ENCODE peak calls at places on chromosomes 1 and 21, in six cellular contexts. X is mesendoderm, D is IMR-90, W is mesenchymal stem cell, C is neuronal stem cell, I is H1. N is an unnamed sample.

GRCh38 chr21:45528981-45529784 is 13.1 kb downstream of the SLC19A1 start:
- DNase-seq in X (no peak), W (no peak), D (no peak), I (peak; percentile 48), C (no peak), N (no peak)

GRCh38 chr1:181737056-181737455 is 253.7 kb downstream of the CACNA1E start:
- DNase-seq in C (no peak), D (no peak), W (no peak), X (peak; percentile 47), I (no peak), N (no peak)

GRCh38 chr1:154221815-154222081 is 993 bp downstream of the UBAP2L start:
- DNase-seq in W (peak; percentile 95), I (no peak), C (no peak), D (peak; percentile 87), X (peak; percentile 23), N (no peak)

GRCh38 chr1:205914730-205915129 is 28.5 kb downstream of the SLC26A9 start:
- DNase-seq in D (no peak), C (no peak), X (no peak), W (no peak), I (peak; percentile 8), N (no peak)

GRCh38 chr1:20593766-20594165 is 4.9 kb downstream of the CDA start:
- DNase-seq in D (no peak), C (no peak), X (no peak), I (no peak), W (no peak), N (no peak)

GRCh38 chr1:60746278-60746761 is 336.0 kb upstream of the NFIA start:
- DNase-seq in C (no peak), X (no peak), W (no peak), D (no peak), I (no peak), N (no peak)

GRCh38 chr1:231630558-231631205 is 4.1 kb downstream of the DISC1 start:
- DNase-seq in W (peak; percentile 43), X (no peak), C (no peak), D (peak; percentile 77), I (no peak), N (peak; percentile 30)

GRCh38 chr21:45340515-45340914 is 52.8 kb upstream of the POFUT2 start:
- DNase-seq in W (no peak), X (no peak), C (no peak), I (no peak), D (no peak), N (no peak)

GRCh38 chr1:38152351-38153082 is 105.9 kb upstream of the POU3F1 start:
- DNase-seq in D (no peak), W (no peak), I (no peak), C (no peak), X (no peak), N (no peak)

GRCh38 chr1:19613075-19613748 is 30.9 kb upstream of the NBL1 start:
- DNase-seq in X (no peak), C (no peak), W (no peak), I (no peak), D (no peak), N (no peak)

GRCh38 chr1:192002063-192002462 is 156.2 kb upstream of the RGS18 start:
- DNase-seq in X (peak; percentile 5), W (no peak), D (no peak), I (no peak), C (no peak), N (no peak)

GRCh38 chr1:159266832-159267231 is 35.3 kb upstream of the FCER1A start:
- DNase-seq in X (no peak), I (no peak), D (no peak), C (no peak), W (no peak), N (no peak)

GRCh38 chr1:115170972-115171392 is 81.7 kb upstream of the TSPAN2 start:
- DNase-seq in C (no peak), D (no peak), X (no peak), I (no peak), W (no peak), N (peak; percentile 80)

GRCh38 chr1:160374701-160375443 is 8.0 kb downstream of the NHLH1 start:
- DNase-seq in C (peak; percentile 37), I (no peak), W (no peak), D (no peak), X (peak; percentile 79), N (no peak)

GRCh38 chr1:19042675-19043578 is 86.5 kb upstream of the IFFO2 start:
- DNase-seq in C (no peak), D (no peak), I (no peak), W (no peak), X (peak; percentile 46), N (no peak)

GRCh38 chr1:69700770-69701169 is 133.0 kb downstream of the LRRC7 start:
- DNase-seq in I (peak; percentile 58), W (peak; percentile 29), X (peak; percentile 62), C (peak; percentile 3), D (peak; percentile 1), N (peak; percentile 52)

GRCh38 chr1:202958544-202959275 is 598 bp upstream of the ADIPOR1 start:
- DNase-seq in I (no peak), W (no peak), D (no peak), C (no peak), X (no peak), N (no peak)

GRCh38 chr1:152517237-152517811 is 3.0 kb downstream of the CRCT1 start:
- DNase-seq in D (no peak), W (no peak), I (no peak), C (no peak), X (no peak), N (peak; percentile 58)

GRCh38 chr1:191963286-191963685 is 195.0 kb upstream of the RGS18 start:
- DNase-seq in C (no peak), I (no peak), D (peak; percentile 59), W (peak; percentile 23), X (peak; percentile 63), N (no peak)

GRCh38 chr21:37072239-37072987 is 458 bp downstream of the PIGP start:
- DNase-seq in W (peak; percentile 93), I (no peak), C (no peak), X (no peak), D (peak; percentile 89), N (no peak)

GRCh38 chr21:28632718-28633408 is 359.8 kb downstream of the LTN1 start:
- DNase-seq in D (peak; percentile 83), I (no peak), X (no peak), W (peak; percentile 60), C (peak; percentile 31), N (peak; percentile 29)

GRCh38 chr1:17281775-17282181 is 26.2 kb upstream of the PADI4 start:
- DNase-seq in D (no peak), C (no peak), W (no peak), X (no peak), I (no peak), N (no peak)

GRCh38 chr1:74010206-74010605 is 187.8 kb downstream of the LRRIQ3 start:
- DNase-seq in D (no peak), I (no peak), W (no peak), C (no peak), X (no peak), N (no peak)

GRCh38 chr1:40630488-40631223 is 34.8 kb downstream of the RIMS3 start:
- DNase-seq in D (peak; percentile 19), X (peak; percentile 76), W (peak; percentile 26), C (peak; percentile 42), I (peak; percentile 82), N (peak; percentile 69)
- H3K4me3 ChIP-seq in D (no peak overlapping the region), X (no peak overlapping the region), W (no peak overlapping the region), C (no peak overlapping the region), I (no peak overlapping the region), N (no peak overlapping the region)

DNA sequence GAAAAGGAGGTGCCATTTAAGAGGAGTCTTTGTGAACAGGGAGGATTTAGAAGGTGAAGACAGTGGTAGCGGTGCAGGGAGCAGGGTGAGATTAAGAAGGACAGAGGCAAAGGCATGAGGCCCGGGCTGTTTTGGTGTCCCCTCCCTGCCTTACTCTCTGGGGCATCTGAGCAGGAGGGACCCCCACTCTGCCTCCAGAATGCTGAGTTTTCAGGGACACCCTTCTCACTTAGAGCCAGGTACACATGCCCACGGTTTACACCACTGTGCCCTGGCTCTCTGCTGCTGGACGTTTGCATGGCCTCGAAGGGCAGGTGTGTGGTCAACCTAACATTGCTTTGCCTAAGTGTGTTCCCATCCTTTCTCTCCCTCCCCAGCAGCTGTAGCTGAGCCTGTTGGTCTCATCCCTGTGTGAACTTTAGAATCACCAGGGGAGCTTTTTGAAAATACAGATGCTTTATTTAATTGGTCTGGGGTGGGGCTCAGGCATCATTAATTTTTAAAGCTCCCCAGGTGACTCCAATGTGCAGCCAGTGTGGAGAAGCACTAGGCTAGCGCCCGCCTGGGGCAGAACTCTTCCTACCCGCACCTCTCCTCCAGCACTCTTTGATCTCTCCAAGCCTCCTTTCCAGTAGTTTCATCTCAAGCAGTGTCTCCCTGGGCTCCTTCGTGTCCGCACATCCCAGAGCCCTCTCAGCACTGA is 20.6 kb upstream of the PARP1 start:
- DNase-seq in C (no peak), D (no peak), W (no peak), X (no peak), I (no peak), N (no peak)
- H2BK120ac ChIP-seq in C (no peak overlapping the region), D (no peak overlapping the region), W (no peak overlapping the region), X (no peak overlapping the region), I (no peak overlapping the region), N (no peak overlapping the region)

DNA sequence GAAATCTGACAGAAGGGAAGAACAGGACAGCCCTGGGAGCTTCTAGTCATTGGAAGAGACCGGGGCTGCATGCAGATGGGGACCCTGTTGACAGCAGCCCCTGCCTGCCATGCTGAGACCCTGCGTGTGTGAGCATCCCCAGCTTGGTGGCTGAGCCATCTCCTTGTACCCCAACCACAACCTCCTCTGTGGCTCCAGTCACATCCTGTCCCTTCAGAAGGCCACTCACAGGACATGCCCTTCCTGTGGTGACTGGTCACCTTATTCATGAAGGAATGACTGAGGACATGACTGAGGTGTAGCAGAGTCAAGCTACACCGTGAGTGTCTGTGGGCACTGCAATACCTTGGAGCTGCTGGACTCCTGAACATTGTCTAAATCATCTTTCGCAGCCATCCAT is 141.8 kb upstream of the ERRFI1 start:
- DNase-seq in I (no peak), C (no peak), W (no peak), X (peak; percentile 16), D (no peak), N (no peak)
- H2BK5ac ChIP-seq in I (peak overlapping the region; percentile 100), C (no peak overlapping the region), W (peak overlapping the region; percentile 35), X (peak overlapping the region; percentile 51), D (peak overlapping the region; percentile 30), N (no peak overlapping the region)

GRCh38 chr1:22804333-22804906 is 93.8 kb downstream of the EPHB2 start:
- DNase-seq in I (no peak), C (no peak), D (peak; percentile 23), W (no peak), X (no peak), N (no peak)

GRCh38 chr1:22804969-22805671 is 94.5 kb downstream of the EPHB2 start:
- DNase-seq in I (no peak), X (no peak), C (no peak), D (no peak), W (no peak), N (no peak)

GRCh38 chr1:22805672-22806038 is 95.0 kb downstream of the EPHB2 start:
- DNase-seq in I (no peak), D (no peak), W (no peak), X (no peak), C (no peak), N (no peak)

GRCh38 chr1:22801753-22802152 is 91.1 kb downstream of the EPHB2 start:
- DNase-seq in I (peak; percentile 65), W (no peak), X (peak; percentile 67), D (no peak), C (peak; percentile 91), N (no peak)

DNA sequence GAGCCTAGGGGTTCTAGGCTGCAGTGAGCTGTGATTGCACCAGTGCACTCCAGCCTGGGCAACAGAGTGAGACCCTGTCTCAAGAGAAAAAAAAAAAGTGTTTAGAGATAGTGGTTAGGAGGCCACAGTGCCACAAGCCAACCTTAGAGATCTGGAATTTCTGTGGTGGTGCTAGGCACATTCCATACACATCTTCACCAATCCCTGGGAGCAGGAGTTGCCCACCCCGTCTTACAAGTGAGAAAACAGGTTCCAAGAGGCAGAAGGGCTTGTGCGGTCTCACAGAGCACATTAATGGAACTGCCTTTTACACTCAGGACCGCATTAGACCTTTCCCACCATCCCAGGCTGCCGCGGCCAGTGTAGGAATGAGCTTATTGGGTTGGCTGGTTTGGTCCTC is 93.2 kb downstream of the EPHB2 start:
- DNase-seq in W (no peak), C (no peak), I (no peak), D (no peak), X (no peak), N (peak; percentile 21)
- H3K4me3 ChIP-seq in W (no peak overlapping the region), C (no peak overlapping the region), I (no peak overlapping the region), D (no peak overlapping the region), X (no peak overlapping the region), N (no peak overlapping the region)

N was measured in trophoblast cell.